ENCODE peak calls at places on chromosomes 5 and 9, in eight cellular contexts. One of them, this sample, is unnamed.

GRCh38 chr5:138077064-138077696 is 6.7 kb upstream of the WNT8A start:
- DNase-seq in dorsolateral prefrontal cortex: peak; percentile 52
- DNase-seq in body of pancreas: peak; percentile 71
- DNase-seq in SJSA1: peak; percentile 64
- DNase-seq in A549: peak; percentile 78
- DNase-seq in mammary epithelial cell: peak; percentile 46
- DNase-seq in SK-N-SH: peak; percentile 76
- DNase-seq in CD4-positive, alpha-beta memory T cell: peak; percentile 46
- DNase-seq in this sample: peak; percentile 72

GRCh38 chr9:35603506-35603985 is 1.5 kb upstream of the TESK1 start:
- DNase-seq in SJSA1: no peak
- DNase-seq in mammary epithelial cell: peak; percentile 53
- DNase-seq in body of pancreas: peak; percentile 73
- DNase-seq in dorsolateral prefrontal cortex: peak; percentile 46
- DNase-seq in CD4-positive, alpha-beta memory T cell: no peak
- DNase-seq in SK-N-SH: peak; percentile 43
- DNase-seq in A549: no peak
- DNase-seq in this sample: no peak

GRCh38 chr9:109248133-109248581 is 72.7 kb downstream of the EPB41L4B start:
- DNase-seq in body of pancreas: peak; percentile 93
- DNase-seq in SJSA1: peak; percentile 64
- DNase-seq in SK-N-SH: peak; percentile 76
- DNase-seq in dorsolateral prefrontal cortex: no peak
- DNase-seq in mammary epithelial cell: no peak
- DNase-seq in A549: peak; percentile 46
- DNase-seq in CD4-positive, alpha-beta memory T cell: no peak
- DNase-seq in this sample: no peak

GRCh38 chr9:100213730-100214477 is 114.9 kb downstream of the INVS start:
- DNase-seq in body of pancreas: no peak
- DNase-seq in CD4-positive, alpha-beta memory T cell: no peak
- DNase-seq in SJSA1: no peak
- DNase-seq in dorsolateral prefrontal cortex: no peak
- DNase-seq in A549: no peak
- DNase-seq in SK-N-SH: no peak
- DNase-seq in mammary epithelial cell: no peak
- DNase-seq in this sample: no peak

GRCh38 chr5:169836835-169837234 is 143.5 kb downstream of the INSYN2B start:
- DNase-seq in body of pancreas: no peak
- DNase-seq in SJSA1: no peak
- DNase-seq in dorsolateral prefrontal cortex: no peak
- DNase-seq in A549: no peak
- DNase-seq in mammary epithelial cell: no peak
- DNase-seq in SK-N-SH: no peak
- DNase-seq in CD4-positive, alpha-beta memory T cell: no peak
- DNase-seq in this sample: no peak

GRCh38 chr5:53366245-53366644 is 114.2 kb upstream of the FST start:
- DNase-seq in SK-N-SH: no peak
- DNase-seq in SJSA1: no peak
- DNase-seq in mammary epithelial cell: peak; percentile 32
- DNase-seq in A549: no peak
- DNase-seq in CD4-positive, alpha-beta memory T cell: no peak
- DNase-seq in dorsolateral prefrontal cortex: no peak
- DNase-seq in body of pancreas: no peak
- DNase-seq in this sample: no peak

GRCh38 chr5:96065577-96066385 is 104.1 kb upstream of the ELL2 start:
- DNase-seq in A549: no peak
- DNase-seq in mammary epithelial cell: no peak
- DNase-seq in dorsolateral prefrontal cortex: no peak
- DNase-seq in SK-N-SH: no peak
- DNase-seq in CD4-positive, alpha-beta memory T cell: no peak
- DNase-seq in SJSA1: no peak
- DNase-seq in body of pancreas: no peak
- DNase-seq in this sample: no peak

GRCh38 chr5:1121101-1121500 is 9.2 kb upstream of the SLC12A7 start:
- DNase-seq in mammary epithelial cell: no peak
- DNase-seq in CD4-positive, alpha-beta memory T cell: no peak
- DNase-seq in A549: no peak
- DNase-seq in body of pancreas: no peak
- DNase-seq in SJSA1: no peak
- DNase-seq in SK-N-SH: no peak
- DNase-seq in dorsolateral prefrontal cortex: no peak
- DNase-seq in this sample: no peak

GRCh38 chr9:130912932-130913598 is 16.5 kb upstream of the QRFP start:
- DNase-seq in A549: no peak
- DNase-seq in mammary epithelial cell: peak; percentile 79
- DNase-seq in SK-N-SH: no peak
- DNase-seq in CD4-positive, alpha-beta memory T cell: no peak
- DNase-seq in dorsolateral prefrontal cortex: peak; percentile 62
- DNase-seq in SJSA1: no peak
- DNase-seq in body of pancreas: no peak
- DNase-seq in this sample: peak; percentile 53

GRCh38 chr5:112812549-112812948 is 48.5 kb upstream of the SRP19 start:
- DNase-seq in SJSA1: no peak
- DNase-seq in A549: no peak
- DNase-seq in SK-N-SH: no peak
- DNase-seq in body of pancreas: no peak
- DNase-seq in dorsolateral prefrontal cortex: no peak
- DNase-seq in CD4-positive, alpha-beta memory T cell: no peak
- DNase-seq in mammary epithelial cell: no peak
- DNase-seq in this sample: no peak

GRCh38 chr5:19880430-19880829 is 107.6 kb downstream of the CDH18 start:
- DNase-seq in body of pancreas: no peak
- DNase-seq in SK-N-SH: no peak
- DNase-seq in dorsolateral prefrontal cortex: no peak
- DNase-seq in SJSA1: no peak
- DNase-seq in A549: no peak
- DNase-seq in mammary epithelial cell: no peak
- DNase-seq in CD4-positive, alpha-beta memory T cell: no peak
- DNase-seq in this sample: no peak

GRCh38 chr5:36090033-36090432 is 23.4 kb upstream of the UGT3A2 start:
- DNase-seq in dorsolateral prefrontal cortex: no peak
- DNase-seq in SK-N-SH: peak; percentile 4
- DNase-seq in CD4-positive, alpha-beta memory T cell: no peak
- DNase-seq in mammary epithelial cell: peak; percentile 21
- DNase-seq in body of pancreas: no peak
- DNase-seq in A549: no peak
- DNase-seq in SJSA1: no peak
- DNase-seq in this sample: no peak

GRCh38 chr9:93058357-93059096 is at the start of gene SUSD3:
- DNase-seq in A549: no peak
- DNase-seq in dorsolateral prefrontal cortex: peak; percentile 49
- DNase-seq in SK-N-SH: peak; percentile 97
- DNase-seq in SJSA1: no peak
- DNase-seq in CD4-positive, alpha-beta memory T cell: peak; percentile 63
- DNase-seq in body of pancreas: peak; percentile 55
- DNase-seq in mammary epithelial cell: no peak
- DNase-seq in this sample: no peak

GRCh38 chr5:68898961-68899471 is 194.8 kb upstream of the SLC30A5 start:
- DNase-seq in A549: no peak
- DNase-seq in mammary epithelial cell: peak; percentile 94
- DNase-seq in dorsolateral prefrontal cortex: no peak
- DNase-seq in CD4-positive, alpha-beta memory T cell: no peak
- DNase-seq in SJSA1: peak; percentile 44
- DNase-seq in SK-N-SH: no peak
- DNase-seq in body of pancreas: peak; percentile 16
- DNase-seq in this sample: no peak

GRCh38 chr9:2356391-2356790 is 265.2 kb upstream of the VLDLR start:
- DNase-seq in SK-N-SH: no peak
- DNase-seq in dorsolateral prefrontal cortex: no peak
- DNase-seq in body of pancreas: no peak
- DNase-seq in CD4-positive, alpha-beta memory T cell: no peak
- DNase-seq in A549: no peak
- DNase-seq in SJSA1: no peak
- DNase-seq in mammary epithelial cell: peak; percentile 75
- DNase-seq in this sample: no peak

GRCh38 chr9:90175865-90176264 is 466.8 kb downstream of the DIRAS2 start:
- DNase-seq in body of pancreas: no peak
- DNase-seq in SJSA1: no peak
- DNase-seq in dorsolateral prefrontal cortex: no peak
- DNase-seq in SK-N-SH: no peak
- DNase-seq in A549: no peak
- DNase-seq in mammary epithelial cell: no peak
- DNase-seq in CD4-positive, alpha-beta memory T cell: no peak
- DNase-seq in this sample: no peak

GRCh38 chr5:159704160-159704559 is 212.1 kb upstream of the ADRA1B start:
- DNase-seq in SK-N-SH: no peak
- DNase-seq in A549: no peak
- DNase-seq in CD4-positive, alpha-beta memory T cell: no peak
- DNase-seq in SJSA1: no peak
- DNase-seq in mammary epithelial cell: no peak
- DNase-seq in dorsolateral prefrontal cortex: no peak
- DNase-seq in body of pancreas: no peak
- DNase-seq in this sample: no peak

GRCh38 chr9:127311239-127311741 is 46.7 kb downstream of the GARNL3 start:
- DNase-seq in A549: peak; percentile 33
- DNase-seq in body of pancreas: peak; percentile 76
- DNase-seq in mammary epithelial cell: peak; percentile 41
- DNase-seq in SJSA1: peak; percentile 60
- DNase-seq in dorsolateral prefrontal cortex: no peak
- DNase-seq in SK-N-SH: no peak
- DNase-seq in CD4-positive, alpha-beta memory T cell: peak; percentile 19
- DNase-seq in this sample: no peak

GRCh38 chr9:112836394-112836793 is 54.3 kb downstream of the SLC46A2 start:
- DNase-seq in CD4-positive, alpha-beta memory T cell: no peak
- DNase-seq in SK-N-SH: no peak
- DNase-seq in SJSA1: no peak
- DNase-seq in body of pancreas: no peak
- DNase-seq in mammary epithelial cell: no peak
- DNase-seq in dorsolateral prefrontal cortex: no peak
- DNase-seq in A549: no peak
- DNase-seq in this sample: no peak

GRCh38 chr5:147169846-147170245 is 65.0 kb upstream of the STK32A start:
- DNase-seq in dorsolateral prefrontal cortex: no peak
- DNase-seq in body of pancreas: no peak
- DNase-seq in mammary epithelial cell: no peak
- DNase-seq in CD4-positive, alpha-beta memory T cell: no peak
- DNase-seq in A549: no peak
- DNase-seq in SJSA1: no peak
- DNase-seq in SK-N-SH: no peak
- DNase-seq in this sample: no peak
- H3K27ac ChIP-seq in dorsolateral prefrontal cortex: no peak overlapping the region
- H3K27ac ChIP-seq in body of pancreas: peak overlapping the region; percentile 43
- H3K27ac ChIP-seq in mammary epithelial cell: no peak overlapping the region
- H3K27ac ChIP-seq in CD4-positive, alpha-beta memory T cell: no peak overlapping the region
- H3K27ac ChIP-seq in A549: no peak overlapping the region
- H3K27ac ChIP-seq in SJSA1: no peak overlapping the region
- H3K27ac ChIP-seq in SK-N-SH: no peak overlapping the region
- H3K27ac ChIP-seq in this sample: no peak overlapping the region

GRCh38 chr9:97617939-97618416 is 15.2 kb downstream of the TSTD2 start:
- DNase-seq in mammary epithelial cell: no peak
- DNase-seq in dorsolateral prefrontal cortex: no peak
- DNase-seq in CD4-positive, alpha-beta memory T cell: no peak
- DNase-seq in SJSA1: no peak
- DNase-seq in SK-N-SH: no peak
- DNase-seq in body of pancreas: no peak
- DNase-seq in A549: no peak
- DNase-seq in this sample: no peak
- H3K27ac ChIP-seq in mammary epithelial cell: no peak overlapping the region
- H3K27ac ChIP-seq in dorsolateral prefrontal cortex: no peak overlapping the region
- H3K27ac ChIP-seq in CD4-positive, alpha-beta memory T cell: no peak overlapping the region
- H3K27ac ChIP-seq in SJSA1: no peak overlapping the region
- H3K27ac ChIP-seq in SK-N-SH: no peak overlapping the region
- H3K27ac ChIP-seq in body of pancreas: no peak overlapping the region
- H3K27ac ChIP-seq in A549: no peak overlapping the region
- H3K27ac ChIP-seq in this sample: no peak overlapping the region

GRCh38 chr5:172846677-172847076 is 12.6 kb downstream of the ERGIC1 start:
- DNase-seq in A549: no peak
- DNase-seq in dorsolateral prefrontal cortex: no peak
- DNase-seq in mammary epithelial cell: no peak
- DNase-seq in CD4-positive, alpha-beta memory T cell: no peak
- DNase-seq in body of pancreas: no peak
- DNase-seq in SK-N-SH: no peak
- DNase-seq in SJSA1: no peak
- DNase-seq in this sample: no peak

GRCh38 chr5:172843825-172844576 is 9.9 kb downstream of the ERGIC1 start:
- DNase-seq in SK-N-SH: no peak
- DNase-seq in SJSA1: no peak
- DNase-seq in body of pancreas: no peak
- DNase-seq in dorsolateral prefrontal cortex: no peak
- DNase-seq in CD4-positive, alpha-beta memory T cell: no peak
- DNase-seq in A549: no peak
- DNase-seq in mammary epithelial cell: no peak
- DNase-seq in this sample: no peak

GRCh38 chr5:172845190-172845975 is 11.3 kb downstream of the ERGIC1 start:
- DNase-seq in SJSA1: no peak
- DNase-seq in A549: no peak
- DNase-seq in mammary epithelial cell: no peak
- DNase-seq in dorsolateral prefrontal cortex: no peak
- DNase-seq in SK-N-SH: no peak
- DNase-seq in body of pancreas: no peak
- DNase-seq in CD4-positive, alpha-beta memory T cell: no peak
- DNase-seq in this sample: no peak

GRCh38 chr5:172846249-172846648 is 12.2 kb downstream of the ERGIC1 start:
- DNase-seq in SK-N-SH: no peak
- DNase-seq in mammary epithelial cell: peak; percentile 43
- DNase-seq in dorsolateral prefrontal cortex: no peak
- DNase-seq in body of pancreas: no peak
- DNase-seq in SJSA1: no peak
- DNase-seq in A549: no peak
- DNase-seq in CD4-positive, alpha-beta memory T cell: no peak
- DNase-seq in this sample: no peak

GRCh38 chr5:172844577-172844838 is 10.5 kb downstream of the ERGIC1 start:
- DNase-seq in A549: no peak
- DNase-seq in dorsolateral prefrontal cortex: no peak
- DNase-seq in SK-N-SH: no peak
- DNase-seq in SJSA1: no peak
- DNase-seq in body of pancreas: no peak
- DNase-seq in CD4-positive, alpha-beta memory T cell: no peak
- DNase-seq in mammary epithelial cell: no peak
- DNase-seq in this sample: no peak
- H3K27ac ChIP-seq in A549: peak overlapping the region; percentile 62
- H3K27ac ChIP-seq in dorsolateral prefrontal cortex: no peak overlapping the region
- H3K27ac ChIP-seq in SK-N-SH: no peak overlapping the region
- H3K27ac ChIP-seq in SJSA1: no peak overlapping the region
- H3K27ac ChIP-seq in body of pancreas: no peak overlapping the region
- H3K27ac ChIP-seq in CD4-positive, alpha-beta memory T cell: no peak overlapping the region
- H3K27ac ChIP-seq in mammary epithelial cell: no peak overlapping the region
- H3K27ac ChIP-seq in this sample: no peak overlapping the region

DNA sequence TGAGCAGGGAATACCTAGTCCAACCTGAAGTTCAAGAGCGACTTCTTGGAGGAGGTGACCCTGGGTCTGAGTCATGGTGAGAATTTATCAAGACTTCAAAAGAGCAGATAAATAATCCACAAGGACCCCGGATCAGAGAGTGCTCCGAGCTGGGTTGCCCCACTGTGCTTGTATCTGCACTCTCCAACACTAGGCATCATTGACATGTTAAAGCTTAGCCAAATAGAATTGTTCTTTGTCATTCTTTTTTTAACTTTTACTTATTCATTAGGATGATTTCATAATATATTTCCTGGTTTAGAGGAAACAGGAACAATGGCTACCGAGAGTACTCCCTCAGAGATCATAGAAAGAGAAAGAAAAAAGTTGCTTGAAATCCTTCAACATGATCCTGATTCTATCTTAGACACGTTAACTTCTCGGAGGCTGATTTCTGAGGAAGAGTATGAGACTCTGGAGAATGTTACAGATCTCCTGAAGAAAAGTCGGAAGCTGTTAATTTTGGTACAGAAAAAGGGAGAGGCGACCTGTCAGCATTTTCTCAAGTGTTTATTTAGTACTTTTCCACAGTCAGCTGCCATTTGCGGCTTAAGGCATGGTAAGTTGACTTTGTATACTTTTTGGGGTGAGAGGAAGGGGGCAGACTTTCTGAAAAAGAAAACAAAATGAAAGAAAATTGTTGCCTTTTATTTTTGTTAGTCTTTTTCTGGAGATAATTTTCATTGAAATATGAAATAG is at the start of gene CARD6:
- DNase-seq in body of pancreas: peak; percentile 23
- DNase-seq in A549: peak; percentile 46
- DNase-seq in SJSA1: peak; percentile 41
- DNase-seq in CD4-positive, alpha-beta memory T cell: peak; percentile 22
- DNase-seq in SK-N-SH: no peak
- DNase-seq in mammary epithelial cell: no peak
- DNase-seq in dorsolateral prefrontal cortex: no peak
- DNase-seq in this sample: no peak
- H3K27ac ChIP-seq in body of pancreas: peak within 1 kb of the TSS; percentile 74
- H3K27ac ChIP-seq in A549: peak within 1 kb of the TSS; percentile 87
- H3K27ac ChIP-seq in SJSA1: peak within 1 kb of the TSS; percentile 87
- H3K27ac ChIP-seq in CD4-positive, alpha-beta memory T cell: peak within 1 kb of the TSS; percentile 43
- H3K27ac ChIP-seq in SK-N-SH: no peak within 1 kb of the TSS
- H3K27ac ChIP-seq in mammary epithelial cell: peak within 1 kb of the TSS; percentile 79
- H3K27ac ChIP-seq in dorsolateral prefrontal cortex: no peak within 1 kb of the TSS
- H3K27ac ChIP-seq in this sample: no peak within 1 kb of the TSS

This sample was measured in substantia nigra.